ENCODE peak calls at places on chromosomes 5 and 9, in seven cellular contexts. G is PC-3, Q is HCT116, B is GM23338, E is GM23248, J is hepatocyte, W is MM.1S. A is an unnamed sample. For H3K27me3, the result is how much of the 10 kb centered on the place peaks cover.

GRCh38 chr5:158785397-158785796 is 314.3 kb downstream of the EBF1 start:
- DNase-seq in G (no peak), Q (no peak), B (no peak), E (peak), J (no peak), W (no peak), A (no peak)

GRCh38 chr5:67693956-67694564 is 497.5 kb upstream of the CD180 start:
- DNase-seq in G (no peak), Q (no peak), B (no peak), E (peak), J (peak), W (no peak), A (no peak)

GRCh38 chr5:81513982-81514381 is 120.0 kb upstream of the ACOT12 start:
- DNase-seq in G (peak), Q (no peak), B (no peak), E (peak), J (no peak), W (peak), A (no peak)

GRCh38 chr5:170411100-170411499 is 21.9 kb upstream of the KCNMB1 start:
- DNase-seq in G (no peak), Q (no peak), B (no peak), E (no peak), J (no peak), W (peak), A (no peak)

GRCh38 chr5:95816803-95817202 is 5.7 kb downstream of the GLRX start:
- DNase-seq in G (no peak), Q (no peak), B (no peak), E (no peak), J (no peak), W (no peak), A (no peak)

GRCh38 chr5:96816991-96817390 is 9.2 kb upstream of the ERAP1 start:
- DNase-seq in G (no peak), Q (no peak), B (no peak), E (no peak), J (no peak), W (peak), A (no peak)

GRCh38 chr9:38339087-38339486 is 53.4 kb upstream of the ALDH1B1 start:
- DNase-seq in G (peak), Q (no peak), B (no peak), E (peak), J (no peak), W (no peak), A (no peak)

GRCh38 chr5:2688586-2688985 is 62.9 kb downstream of the IRX2 start:
- DNase-seq in G (no peak), Q (no peak), B (no peak), E (no peak), J (no peak), W (no peak), A (no peak)

GRCh38 chr5:162529886-162530285 is 462.3 kb downstream of the GABRG2 start:
- DNase-seq in G (no peak), Q (no peak), B (no peak), E (no peak), J (no peak), W (peak), A (no peak)

GRCh38 chr5:40134883-40135520 is 544.7 kb upstream of the PTGER4 start:
- DNase-seq in G (no peak), Q (no peak), B (no peak), E (no peak), J (no peak), W (no peak), A (no peak)

GRCh38 chr9:127424669-127424986 is 446 bp downstream of the ZNF79 start:
- DNase-seq in G (peak), Q (no peak), B (no peak), E (no peak), J (peak), W (no peak), A (no peak)

GRCh38 chr5:572398-573019 is 39.6 kb upstream of the CEP72 start:
- DNase-seq in G (no peak), Q (no peak), B (no peak), E (no peak), J (no peak), W (no peak), A (no peak)

GRCh38 chr5:139635606-139636206 is 12.4 kb upstream of the CXXC5 start:
- DNase-seq in G (peak), Q (no peak), B (peak), E (peak), J (peak), W (peak), A (peak)

DNA sequence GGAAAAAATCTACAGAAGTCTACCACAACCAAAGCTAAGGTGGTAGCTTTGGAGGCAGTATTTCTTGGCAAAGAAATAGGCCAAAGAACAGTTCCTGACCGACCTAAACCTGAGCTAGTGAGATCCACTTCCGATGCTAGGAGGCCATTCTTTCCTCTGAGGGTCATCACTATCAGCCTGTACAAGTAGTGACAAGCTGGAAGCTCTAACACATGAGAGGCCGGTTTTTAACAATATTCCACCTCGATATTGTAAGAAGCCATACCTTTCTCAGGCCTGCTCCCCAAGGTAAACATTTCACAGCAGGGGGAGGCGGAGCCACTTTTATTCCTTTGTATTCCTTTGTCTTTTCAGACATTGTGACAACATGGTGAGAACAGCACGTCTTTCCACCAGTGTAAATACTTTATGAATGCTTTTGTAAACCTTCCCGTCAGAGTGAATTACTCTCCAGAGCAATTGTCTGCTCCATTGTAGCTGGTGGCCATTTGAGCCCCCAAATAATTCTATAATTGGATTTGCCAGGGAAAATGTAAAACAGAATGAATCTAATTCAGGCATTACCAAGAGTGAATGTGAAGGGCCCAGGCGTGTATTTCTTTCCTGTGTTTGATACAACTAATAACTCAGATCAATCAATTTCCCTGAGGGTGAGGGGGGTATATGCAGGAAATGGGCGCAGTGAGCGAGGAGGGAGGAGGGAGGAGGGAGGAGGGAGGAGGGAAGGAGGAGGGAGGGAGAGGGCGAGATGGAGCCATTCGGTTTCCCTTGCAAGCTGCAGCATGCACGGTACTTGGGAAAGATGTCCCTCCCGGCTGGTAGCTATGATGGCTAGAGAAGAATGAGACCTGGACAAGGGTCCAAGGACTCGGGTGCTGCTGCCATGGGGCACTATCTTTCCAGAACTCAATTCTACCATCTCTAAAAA is 166.6 kb downstream of the CDK5RAP2 start:
- DNase-seq in G (no peak), Q (no peak), B (peak), E (no peak), J (no peak), W (no peak), A (peak)
- TF ChIP-seq EZH2phosphoT487 in G (no peak), Q (no peak), B (no peak), E (no peak), J (no peak), W (no peak), A (peak)

GRCh38 chr9:130663258-130664171 is 879 bp upstream of the PRDM12 start:
- DNase-seq in G (no peak), Q (no peak), B (peak), E (peak), J (no peak), W (no peak), A (peak)
- TF ChIP-seq EZH2 in G (no peak), Q (no peak), B (peak), E (peak), J (peak), W (peak), A (peak)

DNA sequence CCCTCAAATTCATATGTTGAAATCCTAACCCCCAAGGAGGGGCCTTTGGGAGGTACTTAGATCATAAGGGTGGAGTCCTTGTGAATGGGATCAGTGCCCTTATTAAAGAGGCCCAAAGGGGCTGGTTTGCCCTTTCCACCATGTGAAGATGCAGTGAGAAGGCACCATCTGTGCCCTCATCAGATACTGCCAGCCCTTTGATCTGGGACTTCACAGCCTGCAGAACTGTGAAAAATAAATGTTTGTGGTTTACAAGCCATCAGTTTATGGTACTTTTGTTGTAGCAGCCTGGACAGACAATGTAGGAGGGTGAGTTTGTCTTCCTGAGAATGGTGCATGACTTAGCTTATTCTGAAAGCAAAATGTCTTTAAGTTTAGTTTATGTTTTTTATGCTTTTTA is 145.9 kb downstream of the EGFLAM start:
- DNase-seq in G (no peak), Q (no peak), B (no peak), E (no peak), J (no peak), W (no peak), A (no peak)
- H3K27me3 ChIP-seq in G (half or more), Q (under half), B (under half), E (under half), J (under half), W (under half), A (under half)

GRCh38 chr5:129172561-129172960 is 78.0 kb downstream of the ISOC1 start:
- DNase-seq in G (peak), Q (peak), B (peak), E (peak), J (peak), W (peak), A (peak)
- TF ChIP-seq EZH2phosphoT487 in G (no peak), Q (no peak), B (no peak), E (no peak), J (no peak), W (no peak), A (no peak)

DNA sequence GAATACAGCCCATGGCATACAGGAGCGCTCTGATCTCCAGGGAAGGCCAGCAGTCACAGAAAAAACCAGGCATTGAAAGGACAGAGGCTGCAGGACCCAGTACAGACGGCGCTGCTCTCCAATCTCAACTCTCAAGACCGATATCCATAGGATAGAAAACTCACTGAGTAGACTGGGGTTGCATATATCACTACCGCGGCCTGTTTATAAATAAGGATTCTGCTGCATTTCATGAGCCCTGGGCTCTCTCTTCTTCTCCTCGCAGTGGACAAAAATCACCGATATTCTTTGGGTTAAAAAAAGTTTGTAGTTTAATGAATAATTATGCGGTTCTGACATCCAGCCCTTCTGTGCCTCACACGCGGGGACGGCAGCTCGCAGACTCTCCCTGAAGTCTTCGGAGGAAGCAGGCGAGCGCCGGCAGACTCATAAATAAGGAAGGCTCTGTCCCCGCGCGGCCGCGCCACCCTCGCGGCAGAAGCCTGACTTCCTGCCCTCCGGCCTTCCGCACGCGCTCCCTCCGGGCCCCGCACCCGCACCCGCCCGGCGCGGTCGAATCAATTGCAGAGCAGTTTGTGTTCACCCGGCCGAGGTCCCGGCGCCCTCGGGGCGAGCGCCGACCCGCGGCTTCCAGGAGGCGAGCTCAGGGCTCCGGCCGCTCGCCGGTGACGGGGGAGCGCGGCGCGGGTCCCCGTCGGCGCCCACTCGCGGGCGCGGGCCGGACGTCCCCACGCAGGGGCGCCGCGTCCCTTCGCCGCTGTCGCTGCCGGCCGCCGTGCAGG is at the start of gene FAM78A:
- DNase-seq in G (no peak), Q (no peak), B (peak), E (peak), J (peak), W (peak), A (peak)
- TF ChIP-seq EZH2 in G (no peak), Q (no peak), B (peak), E (no peak), J (peak), W (no peak), A (peak)

DNA sequence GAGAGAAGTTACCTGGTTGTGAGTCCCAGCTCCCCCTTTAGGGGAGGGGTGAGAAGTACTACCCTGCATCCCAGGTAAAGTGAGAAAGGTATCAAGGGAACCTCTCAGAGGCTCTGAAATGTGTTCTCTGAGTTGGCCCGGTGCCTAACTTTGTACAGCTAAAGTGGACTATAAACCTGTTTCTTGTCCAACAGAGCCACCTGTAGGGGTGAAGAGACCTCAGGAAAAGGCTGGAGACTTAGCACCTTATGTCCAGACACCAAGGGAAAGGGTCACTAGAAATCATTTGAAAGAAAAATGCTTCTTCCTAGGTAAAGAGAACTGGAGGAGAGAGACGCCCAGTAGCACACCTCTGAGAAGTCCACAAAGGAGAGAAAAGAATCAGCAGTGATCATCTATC is 108.3 kb upstream of the KIF2A start:
- DNase-seq in G (no peak), Q (no peak), B (no peak), E (no peak), J (no peak), W (no peak), A (no peak)
- H3K27me3 ChIP-seq in G (under half), Q (under half), B (under half), E (under half), J (under half), W (under half), A (under half)

GRCh38 chr5:115599502-115599901 is 2.8 kb downstream of the TICAM2 start:
- DNase-seq in G (no peak), Q (no peak), B (no peak), E (peak), J (peak), W (peak), A (no peak)
- TF ChIP-seq EZH2phosphoT487 in G (no peak), Q (no peak), B (no peak), E (no peak), J (no peak), W (no peak), A (no peak)

GRCh38 chr9:4298255-4299005 is 1.4 kb downstream of the GLIS3 start:
- DNase-seq in G (peak), Q (no peak), B (peak), E (peak), J (peak), W (peak), A (peak)

GRCh38 chr9:4297151-4297794 is 2.6 kb downstream of the GLIS3 start:
- DNase-seq in G (peak), Q (peak), B (peak), E (peak), J (peak), W (peak), A (peak)

GRCh38 chr9:4301302-4301701 is 1.4 kb upstream of the GLIS3 start:
- DNase-seq in G (peak), Q (no peak), B (no peak), E (peak), J (no peak), W (no peak), A (no peak)

GRCh38 chr9:4297795-4298254 is 2.0 kb downstream of the GLIS3 start:
- DNase-seq in G (peak), Q (no peak), B (peak), E (peak), J (peak), W (peak), A (peak)

DNA sequence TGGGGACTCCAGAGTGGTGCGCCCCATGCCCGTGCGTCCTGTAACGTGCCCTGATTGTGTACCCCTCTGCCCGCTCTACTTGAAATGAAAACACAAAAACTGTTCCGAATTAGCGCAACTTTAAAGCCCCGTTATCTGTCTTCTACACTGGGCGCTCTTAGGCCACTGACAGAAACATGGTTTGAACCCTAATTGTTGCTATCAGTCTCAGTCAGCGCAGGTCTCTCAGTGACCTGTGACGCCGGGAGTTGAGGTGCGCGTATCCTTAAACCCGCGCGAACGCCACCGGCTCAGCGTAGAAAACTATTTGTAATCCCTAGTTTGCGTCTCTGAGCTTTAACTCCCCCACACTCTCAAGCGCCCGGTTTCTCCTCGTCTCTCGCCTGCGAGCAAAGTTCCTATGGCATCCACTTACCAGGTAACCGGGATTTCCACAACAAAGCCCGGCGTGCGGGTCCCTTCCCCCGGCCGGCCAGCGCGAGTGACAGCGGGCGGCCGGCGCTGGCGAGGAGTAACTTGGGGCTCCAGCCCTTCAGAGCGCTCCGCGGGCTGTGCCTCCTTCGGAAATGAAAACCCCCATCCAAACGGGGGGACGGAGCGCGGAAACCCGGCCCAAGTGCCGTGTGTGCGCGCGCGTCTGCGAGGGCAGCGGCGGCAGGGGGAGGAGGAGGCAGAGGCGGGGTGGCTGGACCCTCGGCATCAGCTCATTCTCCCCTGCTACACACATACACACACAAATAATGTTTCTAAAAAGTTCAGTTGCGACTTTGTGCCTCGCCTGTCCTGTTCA is 667 bp downstream of the GLIS3 start:
- DNase-seq in G (peak), Q (no peak), B (peak), E (peak), J (peak), W (peak), A (peak)
- TF ChIP-seq EZH2 in G (no peak), Q (no peak), B (peak), E (no peak), J (no peak), W (no peak), A (peak)

GRCh38 chr5:174614500-174615135 is 109.8 kb upstream of the MSX2 start:
- DNase-seq in G (no peak), Q (no peak), B (no peak), E (no peak), J (no peak), W (no peak), A (no peak)
- H3K27me3 ChIP-seq in G (under half), Q (under half), B (under half), E (under half), J (under half), W (under half), A (under half)

A was measured in neural progenitor cell.